ENCODE peak calls at places on chromosomes 16 and 17, in seven cellular contexts. C is GM12878; B is activated T-cell treated with anti-CD3 and anti-CD28 coated beads, Interleukin-2, amount 50 U/mL, for 72 hours; Z is stomach; Y is skeletal muscle cell; E is prostate gland; R is stimulated activated CD4-positive, alpha-beta T cell treated with anti-CD3 and anti-CD28 coated beads, Interleukin-4, amount 100 ng/mL, for 1 hour. U is an unnamed sample.
A peak's percentile ranks its signal among the peaks of the same experiment; 100 is the strongest.

GRCh38 chr17:47812146-47812920 is 9.3 kb downstream of the OSBPL7 start:
- DNase-seq in Y (no peak), E (no peak), R (no peak), B (no peak), Z (no peak), C (no peak), U (no peak)

GRCh38 chr16:72992142-72992601 is 55.8 kb downstream of the ZFHX3 start:
- DNase-seq in E (no peak), B (no peak), Z (no peak), C (no peak), Y (no peak), R (no peak), U (no peak)

GRCh38 chr16:77302249-77302648 is 103.0 kb downstream of the SYCE1L start:
- DNase-seq in Z (no peak), C (no peak), B (no peak), E (no peak), R (no peak), Y (no peak), U (no peak)

GRCh38 chr17:38352245-38353083 is 820 bp downstream of the SOCS7 start:
- DNase-seq in B (peak; percentile 22), Y (no peak), E (no peak), C (no peak), R (peak; percentile 17), Z (peak; percentile 40), U (peak; percentile 47)

GRCh38 chr17:58786586-58787295 is 31.1 kb downstream of the PPM1E start:
- DNase-seq in E (no peak), C (no peak), Z (peak; percentile 41), B (no peak), R (no peak), Y (peak; percentile 57), U (peak; percentile 70)

GRCh38 chr16:54325616-54326265 is 39.2 kb upstream of the IRX3 start:
- DNase-seq in B (no peak), R (no peak), Z (no peak), C (no peak), E (no peak), Y (no peak), U (no peak)

GRCh38 chr17:75352079-75352569 is 53.4 kb downstream of the GRB2 start:
- DNase-seq in Z (peak; percentile 52), R (no peak), C (no peak), Y (no peak), E (peak; percentile 30), B (no peak), U (no peak)

GRCh38 chr16:2276501-2277195 is 8.7 kb upstream of the RNPS1 start:
- DNase-seq in B (no peak), Y (no peak), E (no peak), C (no peak), Z (no peak), R (no peak), U (no peak)

GRCh38 chr17:42275527-42276358 is 448 bp downstream of the STAT5B start:
- DNase-seq in Y (no peak), B (peak; percentile 31), Z (no peak), E (no peak), C (no peak), R (peak; percentile 46), U (no peak)

GRCh38 chr16:85491798-85492616 is 121.1 kb upstream of the GSE1 start:
- DNase-seq in C (no peak), Y (no peak), E (peak; percentile 94), R (no peak), Z (peak; percentile 95), B (no peak), U (peak; percentile 86)

GRCh38 chr16:73064996-73065349 is 17.0 kb upstream of the ZFHX3 start:
- DNase-seq in B (no peak), C (no peak), Z (no peak), E (no peak), Y (no peak), R (no peak), U (no peak)

GRCh38 chr16:81889896-81890634 is 111.0 kb downstream of the PLCG2 start:
- DNase-seq in B (peak; percentile 67), C (no peak), Z (peak; percentile 66), Y (peak; percentile 18), E (peak; percentile 60), R (peak; percentile 25), U (peak; percentile 57)

GRCh38 chr16:69534720-69535119 is 31.0 kb upstream of the NFAT5 start:
- DNase-seq in E (no peak), B (no peak), Z (no peak), C (no peak), Y (no peak), R (no peak), U (no peak)

GRCh38 chr16:70476272-70477020 is 22.1 kb downstream of the FCSK start:
- DNase-seq in B (peak; percentile 55), R (peak; percentile 15), C (peak; percentile 96), E (no peak), Y (peak; percentile 35), Z (peak; percentile 31), U (no peak)

GRCh38 chr17:31787857-31788570 is 71.0 kb downstream of the COPRS start:
- DNase-seq in R (no peak), B (no peak), E (peak; percentile 85), Y (peak; percentile 79), Z (no peak), C (no peak), U (no peak)

GRCh38 chr16:79950932-79951719 is 350.6 kb upstream of the MAF start:
- DNase-seq in E (no peak), R (no peak), Y (no peak), Z (no peak), C (no peak), B (no peak), U (no peak)

GRCh38 chr16:86697715-86698114 is 119.4 kb downstream of the FOXL1 start:
- DNase-seq in Z (no peak), B (no peak), R (no peak), C (no peak), Y (no peak), E (no peak), U (peak; percentile 39)

GRCh38 chr17:801660-802059 is 19.5 kb downstream of the MRM3 start:
- DNase-seq in E (no peak), C (no peak), Z (no peak), B (no peak), Y (no peak), R (no peak), U (no peak)

GRCh38 chr16:12573730-12574383 is 229.8 kb downstream of the CPPED1 start:
- DNase-seq in E (peak; percentile 31), Z (peak; percentile 79), R (peak; percentile 76), B (peak; percentile 86), C (no peak), Y (no peak), U (peak; percentile 25)

GRCh38 chr17:72657467-72658317 is 434.8 kb downstream of the SLC39A11 start:
- DNase-seq in Z (no peak), Y (no peak), B (no peak), E (no peak), R (no peak), C (no peak), U (no peak)

GRCh38 chr17:43599835-43600234 is 53.7 kb upstream of the ETV4 start:
- DNase-seq in B (no peak), Z (no peak), E (no peak), C (no peak), R (no peak), Y (peak; percentile 65), U (peak; percentile 43)

GRCh38 chr17:3575506-3575905 is 17.9 kb upstream of the TRPV3 start:
- DNase-seq in E (no peak), Z (no peak), Y (no peak), C (no peak), R (no peak), B (no peak), U (no peak)

GRCh38 chr17:75555679-75556153 is 30.2 kb downstream of the LLGL2 start:
- DNase-seq in Z (peak; percentile 51), B (no peak), E (no peak), C (no peak), R (no peak), Y (no peak), U (no peak)

GRCh38 chr16:74984194-74984669 is 691 bp downstream of the WDR59 start:
- DNase-seq in C (no peak), B (peak; percentile 23), R (peak; percentile 22), Z (no peak), Y (no peak), E (no peak), U (no peak)